ENCODE peak calls at places on chromosomes 1 and 21, in four cellular contexts. N is thoracic aorta, Y is psoas muscle, X is A549. J is an unnamed sample.

GRCh38 chr1:213260322-213261075 is 209.5 kb downstream of the RPS6KC1 start:
- DNase-seq in Y (no peak), X (no peak), N (no peak), J (no peak)

GRCh38 chr1:171803056-171803455 is 21.6 kb downstream of the METTL13 start:
- DNase-seq in X (no peak), Y (no peak), N (no peak), J (no peak)

GRCh38 chr1:242005866-242006565 is 7.1 kb upstream of the MAP1LC3C start:
- DNase-seq in Y (no peak), X (no peak), N (no peak), J (no peak)

GRCh38 chr21:31366825-31367224 is 22.8 kb upstream of the TIAM1 start:
- DNase-seq in Y (no peak), N (no peak), X (peak), J (peak)

GRCh38 chr1:162829268-162829667 is 31.7 kb downstream of the CCDC190 start:
- DNase-seq in X (no peak), N (no peak), Y (no peak), J (no peak)

GRCh38 chr1:184272178-184272866 is 114.5 kb upstream of the C1orf21 start:
- DNase-seq in N (no peak), Y (no peak), X (no peak), J (peak)

GRCh38 chr21:14273736-14274538 is 58.0 kb downstream of the RBM11 start:
- DNase-seq in N (no peak), Y (peak), X (no peak), J (peak)

GRCh38 chr1:181390350-181391080 is 92.8 kb upstream of the CACNA1E start:
- DNase-seq in X (no peak), N (no peak), Y (no peak), J (no peak)

GRCh38 chr21:45736705-45737484 is 93.4 kb downstream of the PCBP3 start:
- DNase-seq in N (no peak), Y (no peak), X (no peak), J (no peak)

GRCh38 chr21:19810779-19811178 is 1187.4 kb upstream of the NCAM2 start:
- DNase-seq in N (no peak), Y (no peak), X (no peak), J (no peak)

GRCh38 chr1:66253330-66253921 is 280.5 kb upstream of the SGIP1 start:
- DNase-seq in N (no peak), X (peak), Y (no peak), J (peak)

GRCh38 chr21:41760411-41760810 is 6.4 kb downstream of the RIPK4 start:
- DNase-seq in Y (no peak), N (no peak), X (no peak), J (no peak)

GRCh38 chr1:181930187-181930586 is 131.3 kb downstream of the ZNF648 start:
- DNase-seq in N (no peak), Y (no peak), X (no peak), J (no peak)

GRCh38 chr1:36847761-36848160 is 186.6 kb downstream of the GRIK3 start:
- DNase-seq in Y (no peak), N (no peak), X (no peak), J (no peak)

GRCh38 chr21:38810034-38810825 is 4.5 kb downstream of the ETS2 start:
- DNase-seq in N (no peak), Y (no peak), X (no peak), J (peak)

GRCh38 chr1:154752273-154753030 is 117.6 kb downstream of the KCNN3 start:
- DNase-seq in X (no peak), Y (no peak), N (no peak), J (no peak)

GRCh38 chr1:33231166-33231565 is 25.1 kb upstream of the ZNF362 start:
- DNase-seq in Y (no peak), N (no peak), X (no peak), J (no peak)

GRCh38 chr1:998905-999796 is 746 bp downstream of the HES4 start:
- DNase-seq in Y (peak), X (no peak), N (no peak), J (peak)

GRCh38 chr1:64417828-64418227 is 52.1 kb upstream of the CACHD1 start:
- DNase-seq in Y (no peak), N (no peak), X (no peak), J (no peak)

GRCh38 chr1:57222801-57223200 is 201.1 kb downstream of the DAB1 start:
- DNase-seq in X (no peak), N (no peak), Y (no peak), J (no peak)

GRCh38 chr1:205913451-205914204 is 29.6 kb downstream of the SLC26A9 start:
- DNase-seq in X (peak), N (peak), Y (peak), J (no peak)

GRCh38 chr1:208137144-208137682 is 107.0 kb downstream of the PLXNA2 start:
- DNase-seq in Y (no peak), N (no peak), X (no peak), J (peak)

GRCh38 chr1:173887627-173888026 is 19.4 kb downstream of the ZBTB37 start:
- DNase-seq in N (no peak), X (no peak), Y (no peak), J (no peak)

GRCh38 chr21:36719614-36720013 is 20.7 kb downstream of the SIM2 start:
- DNase-seq in N (no peak), X (no peak), Y (no peak), J (no peak)

GRCh38 chr1:199403421-199404116 is 623.9 kb upstream of the NR5A2 start:
- DNase-seq in Y (no peak), X (no peak), N (no peak), J (no peak)

GRCh38 chr21:43916691-43917514 is 51.9 kb downstream of the AGPAT3 start:
- DNase-seq in Y (no peak), X (no peak), N (no peak), J (no peak)

GRCh38 chr1:202023033-202023433 is 12.6 kb downstream of the ELF3 start:
- DNase-seq in Y (no peak), X (peak), N (no peak), J (no peak)

GRCh38 chr1:201714542-201715276 is 114.2 kb upstream of the IPO9 start:
- DNase-seq in X (peak), Y (peak), N (peak), J (peak)

GRCh38 chr1:155437405-155437804 is 116.7 kb downstream of the RUSC1 start:
- DNase-seq in Y (no peak), X (no peak), N (no peak), J (no peak)

GRCh38 chr1:31073044-31073443 is 7.5 kb upstream of the PUM1 start:
- DNase-seq in N (no peak), Y (no peak), X (no peak), J (no peak)

GRCh38 chr1:31069392-31069791 is 3.9 kb upstream of the PUM1 start:
- DNase-seq in X (no peak), N (no peak), Y (no peak), J (no peak)

DNA sequence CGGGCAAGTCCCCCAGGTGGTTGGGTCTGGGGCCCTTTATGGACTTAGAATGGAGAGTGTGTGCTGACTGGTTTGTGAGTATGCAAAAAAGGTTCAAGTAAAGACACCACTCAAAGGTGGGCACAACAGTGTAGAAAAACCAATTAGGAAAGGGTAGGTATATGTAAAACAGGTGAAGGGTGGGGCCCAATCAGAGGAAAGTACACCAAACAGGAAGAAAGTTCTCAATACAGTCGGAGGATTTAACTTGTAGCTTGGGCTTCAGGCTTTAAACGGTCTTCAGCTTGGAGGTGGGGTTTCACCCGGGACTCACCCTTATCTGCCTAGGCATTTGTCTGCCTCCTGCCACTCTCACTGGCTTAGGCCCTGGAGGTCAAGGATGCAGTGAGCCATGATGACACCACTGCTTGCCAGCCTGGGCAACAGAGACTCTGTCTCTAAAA is 6.8 kb upstream of the PUM1 start:
- DNase-seq in X (no peak), N (no peak), Y (no peak), J (no peak)
- H3K4me3 ChIP-seq in X (no peak), N (no peak), Y (no peak), J (no peak)

DNA sequence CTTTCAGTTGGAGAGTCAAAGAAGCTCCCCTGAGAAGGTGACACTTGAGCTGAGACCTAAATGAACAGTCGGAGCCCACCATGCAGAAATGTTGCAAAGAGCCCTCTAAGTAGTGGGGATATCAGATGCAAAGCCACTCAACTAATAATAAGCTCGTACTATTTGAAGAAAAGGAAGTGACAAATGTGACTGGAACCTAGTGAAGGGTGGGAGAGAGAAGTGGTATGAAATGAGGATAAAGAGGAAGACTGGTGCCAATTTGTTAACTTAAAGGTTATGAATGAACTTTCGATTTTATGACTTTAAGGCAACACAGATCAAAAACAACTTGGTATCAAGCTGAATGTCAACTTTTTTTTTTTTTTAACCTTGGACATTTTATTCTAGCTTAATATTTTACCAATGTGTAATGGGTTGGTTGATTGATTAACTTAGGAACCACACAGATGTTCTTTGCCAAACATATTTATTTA is 14.7 kb downstream of the LYPLAL1 start:
- DNase-seq in Y (no peak), N (no peak), X (no peak), J (no peak)
- H3K4me3 ChIP-seq in Y (no peak), N (peak), X (peak), J (no peak)

GRCh38 chr1:150763018-150763417 is 2.6 kb downstream of the CTSS start:
- DNase-seq in X (no peak), N (no peak), Y (no peak), J (no peak)
- H3K4me3 ChIP-seq in X (no peak), N (no peak), Y (no peak), J (no peak)

GRCh38 chr1:160539896-160540858 is 17.1 kb upstream of the SLAMF6 start:
- DNase-seq in Y (no peak), N (no peak), X (no peak), J (no peak)
- H3K4me3 ChIP-seq in Y (no peak), N (no peak), X (no peak), J (no peak)

J was measured in SJSA1.